ENCODE peak calls at places on chromosomes 5 and 9, in four cellular contexts. M, G, Z and L are unnamed samples.

GRCh38 chr9:133686642-133687575 is 50.7 kb downstream of the DBH start:
- DNase-seq in M (no peak), G (no peak), Z (no peak), L (no peak)

GRCh38 chr5:75465480-75465879 is 45.9 kb downstream of the CERT1 start:
- DNase-seq in M (no peak), G (no peak), Z (no peak), L (no peak)

GRCh38 chr9:124694394-124695279 is 76.5 kb downstream of the NR6A1 start:
- DNase-seq in M (no peak), G (no peak), Z (no peak), L (no peak)

GRCh38 chr5:34762321-34762871 is 76.6 kb upstream of the TTC23L start:
- DNase-seq in M (no peak), G (no peak), Z (no peak), L (no peak)

GRCh38 chr5:10077721-10078551 is 171.8 kb downstream of the ATPSCKMT start:
- DNase-seq in M (no peak), G (no peak), Z (no peak), L (no peak)

GRCh38 chr5:105789246-105789645 is 1881.5 kb downstream of the EFNA5 start:
- DNase-seq in M (no peak), G (no peak), Z (no peak), L (no peak)

GRCh38 chr5:158698036-158698667 is 401.6 kb downstream of the EBF1 start:
- DNase-seq in M (no peak), G (no peak), Z (no peak), L (no peak)

GRCh38 chr9:133803028-133803585 is 65.0 kb upstream of the SARDH start:
- DNase-seq in M (no peak), G (no peak), Z (no peak), L (no peak)

GRCh38 chr5:160970605-160971191 is 118.7 kb upstream of the ATP10B start:
- DNase-seq in M (no peak), G (no peak), Z (no peak), L (no peak)

GRCh38 chr5:149917073-149917676 is 27.4 kb downstream of the PDE6A start:
- DNase-seq in M (no peak), G (no peak), Z (no peak), L (no peak)

GRCh38 chr5:1231354-1231905 is 6.2 kb downstream of the SLC6A18 start:
- DNase-seq in M (no peak), G (no peak), Z (no peak), L (no peak)